ENCODE peak calls at places on chromosome 10, in ten cellular contexts. M is pancreas, S is fibroblast of lung, N is transverse colon, F is cardiac fibroblast, W is fibroblast of mammary gland, P is AG10803, G is GM06990, T is kidney epithelial cell, J is lower leg skin. D is an unnamed sample.

GRCh38 chr10:92993671-92994304 is 66.8 kb upstream of the CYP26C1 start:
- DNase-seq in M (no peak), S (peak; percentile 11), N (no peak), F (no peak), W (no peak), P (no peak), G (no peak), T (no peak), J (no peak), D (no peak)

GRCh38 chr10:87177-88080 is 38.3 kb upstream of the TUBB8 start:
- DNase-seq in M (no peak), S (no peak), N (no peak), F (no peak), W (no peak), P (no peak), G (no peak), T (no peak), J (no peak), D (no peak)

GRCh38 chr10:130138479-130138866 is 2.3 kb downstream of the GLRX3 start:
- DNase-seq in M (no peak), S (peak; percentile 66), N (no peak), F (peak; percentile 74), W (peak; percentile 76), P (peak; percentile 29), G (no peak), T (peak; percentile 72), J (no peak), D (peak; percentile 74)

GRCh38 chr10:121597504-121598241 is 571 bp downstream of the FGFR2 start:
- DNase-seq in M (peak; percentile 39), S (no peak), N (peak; percentile 20), F (peak; percentile 5), W (no peak), P (no peak), G (no peak), T (no peak), J (peak; percentile 87), D (peak; percentile 7)

GRCh38 chr10:75103881-75104686 is 7.4 kb upstream of the SAMD8 start:
- DNase-seq in M (no peak), S (no peak), N (no peak), F (no peak), W (no peak), P (no peak), G (no peak), T (no peak), J (peak; percentile 83), D (no peak)

GRCh38 chr10:32095116-32095733 is 39.0 kb upstream of the KIF5B start:
- DNase-seq in M (no peak), S (no peak), N (no peak), F (peak; percentile 7), W (peak; percentile 20), P (no peak), G (no peak), T (no peak), J (peak; percentile 63), D (no peak)

GRCh38 chr10:60877066-60877776 is 66.8 kb downstream of the RHOBTB1 start:
- DNase-seq in M (no peak), S (no peak), N (no peak), F (no peak), W (no peak), P (no peak), G (no peak), T (no peak), J (no peak), D (no peak)

GRCh38 chr10:48792687-48793096 is 108.0 kb downstream of the WDFY4 start:
- DNase-seq in M (no peak), S (peak; percentile 87), N (no peak), F (peak; percentile 57), W (peak; percentile 77), P (peak; percentile 84), G (no peak), T (no peak), J (peak; percentile 63), D (peak; percentile 52)

GRCh38 chr10:21524526-21525366 is 736 bp downstream of the SKIDA1 start:
- DNase-seq in M (no peak), S (peak; percentile 68), N (no peak), F (peak; percentile 49), W (peak; percentile 57), P (peak; percentile 58), G (no peak), T (no peak), J (peak; percentile 82), D (peak; percentile 33)

GRCh38 chr10:44393834-44394547 is 9.1 kb upstream of the CXCL12 start:
- DNase-seq in M (no peak), S (no peak), N (no peak), F (no peak), W (no peak), P (no peak), G (no peak), T (no peak), J (peak; percentile 62), D (no peak)

GRCh38 chr10:14625210-14625621 is 149.5 kb downstream of the FAM107B start:
- DNase-seq in M (no peak), S (no peak), N (no peak), F (no peak), W (no peak), P (no peak), G (no peak), T (no peak), J (no peak), D (peak; percentile 14)

GRCh38 chr10:22477365-22478287 is 132.3 kb downstream of the SPAG6 start:
- DNase-seq in M (no peak), S (no peak), N (no peak), F (no peak), W (no peak), P (no peak), G (no peak), T (no peak), J (no peak), D (no peak)

GRCh38 chr10:56586391-56586790 is 225.3 kb upstream of the ZWINT start:
- DNase-seq in M (no peak), S (no peak), N (no peak), F (no peak), W (no peak), P (no peak), G (no peak), T (no peak), J (no peak), D (no peak)

GRCh38 chr10:8424555-8425201 is 370.2 kb downstream of the GATA3 start:
- DNase-seq in M (no peak), S (no peak), N (no peak), F (peak; percentile 4), W (no peak), P (no peak), G (no peak), T (no peak), J (no peak), D (no peak)

GRCh38 chr10:606767-607544 is 82.5 kb downstream of the DIP2C start:
- DNase-seq in M (no peak), S (peak; percentile 80), N (no peak), F (no peak), W (no peak), P (peak; percentile 50), G (no peak), T (no peak), J (no peak), D (no peak)

GRCh38 chr10:90318659-90319058 is 539.2 kb downstream of the HTR7 start:
- DNase-seq in M (no peak), S (no peak), N (no peak), F (no peak), W (no peak), P (no peak), G (no peak), T (no peak), J (no peak), D (no peak)

GRCh38 chr10:26481914-26482550 is 43.9 kb downstream of the APBB1IP start:
- DNase-seq in M (no peak), S (no peak), N (peak; percentile 18), F (no peak), W (no peak), P (no peak), G (no peak), T (no peak), J (no peak), D (no peak)
- H3K4me3 ChIP-seq in M (no peak overlapping the region), S (no peak overlapping the region), N (no peak overlapping the region), F (no peak overlapping the region), W (no peak overlapping the region), P (no peak overlapping the region), G (peak overlapping the region; percentile 39), T (no peak overlapping the region), J (no peak overlapping the region), D (no peak overlapping the region)

DNA sequence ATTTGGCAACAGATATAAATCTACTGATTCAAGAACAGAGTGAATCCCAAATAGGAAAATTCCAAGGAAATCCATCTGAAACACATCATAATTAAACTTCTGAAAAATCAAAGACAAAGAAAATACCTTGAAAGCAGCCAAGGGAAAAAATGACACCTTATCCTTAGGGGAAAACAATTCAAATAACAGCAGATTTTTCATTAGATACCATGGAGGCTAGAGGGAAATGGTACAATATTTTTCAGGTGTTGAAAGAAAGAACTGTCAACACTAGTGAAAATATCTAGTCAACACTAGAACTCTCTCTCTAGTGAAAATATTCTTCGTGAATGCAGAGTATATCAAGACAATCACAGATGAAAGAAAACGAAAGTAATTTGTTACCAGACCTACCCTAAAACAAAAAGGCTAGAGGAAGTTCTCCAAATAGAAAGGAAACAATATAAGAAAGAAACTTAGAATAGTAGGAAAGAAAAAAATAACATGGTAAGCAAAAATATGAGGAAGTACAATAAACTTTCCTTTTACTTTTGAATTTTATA is 5.7 kb upstream of the FAM241B start:
- DNase-seq in M (no peak), S (no peak), N (no peak), F (no peak), W (no peak), P (no peak), G (no peak), T (no peak), J (no peak), D (no peak)
- H3K4me3 ChIP-seq in M (no peak overlapping the region), S (no peak overlapping the region), N (no peak overlapping the region), F (no peak overlapping the region), W (no peak overlapping the region), P (no peak overlapping the region), G (no peak overlapping the region), T (no peak overlapping the region), J (no peak overlapping the region), D (no peak overlapping the region)

DNA sequence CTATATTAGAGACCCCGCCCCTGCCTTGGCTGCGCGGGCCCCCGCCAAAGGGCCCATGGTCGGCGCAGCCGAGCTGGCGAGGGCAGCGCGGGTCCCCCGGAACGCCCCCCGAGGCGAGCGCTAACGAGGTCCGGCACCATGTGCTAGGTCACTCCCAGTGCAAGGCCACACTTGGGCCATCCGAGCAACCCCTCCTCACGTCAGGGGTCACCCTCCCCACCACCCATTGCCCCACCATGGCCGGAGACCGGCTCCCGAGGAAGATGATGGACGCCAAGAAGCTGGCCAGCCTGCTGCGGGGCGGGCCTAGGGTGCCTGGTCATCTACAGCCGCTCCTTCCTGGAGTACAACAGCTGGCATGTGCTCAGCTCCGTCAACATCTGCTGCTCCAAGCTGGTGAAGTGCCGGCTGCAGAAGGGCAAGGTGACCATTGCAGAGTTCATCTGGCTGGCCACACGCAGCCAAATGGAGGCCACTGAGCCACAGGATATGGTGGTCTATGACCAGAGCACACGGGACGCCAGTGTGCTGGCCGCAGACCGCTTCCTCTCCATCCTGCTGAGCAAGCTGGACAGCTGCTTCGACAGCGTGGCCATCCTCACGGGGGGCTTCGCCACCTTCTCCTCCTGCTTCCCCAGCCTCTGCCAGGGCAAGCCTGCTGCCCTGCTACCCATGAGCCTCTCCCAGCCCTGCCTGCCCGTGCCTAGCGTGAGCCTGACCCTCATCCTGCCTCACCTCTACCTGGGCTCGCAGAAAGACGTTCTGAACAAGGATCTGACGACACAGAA is 12.4 kb upstream of the SEC24C start:
- DNase-seq in M (peak; percentile 54), S (no peak), N (no peak), F (no peak), W (no peak), P (no peak), G (no peak), T (no peak), J (no peak), D (no peak)
- H3K4me3 ChIP-seq in M (peak overlapping the region; percentile 80), S (peak overlapping the region; percentile 75), N (peak overlapping the region; percentile 76), F (peak overlapping the region; percentile 91), W (no peak overlapping the region), P (no peak overlapping the region), G (no peak overlapping the region), T (no peak overlapping the region), J (no peak overlapping the region), D (peak overlapping the region; percentile 2)

GRCh38 chr10:12727832-12728215 is 273.7 kb downstream of the CCDC3 start:
- DNase-seq in M (no peak), S (peak; percentile 73), N (peak; percentile 60), F (no peak), W (no peak), P (no peak), G (no peak), T (no peak), J (no peak), D (no peak)
- H3K4me3 ChIP-seq in M (no peak overlapping the region), S (no peak overlapping the region), N (no peak overlapping the region), F (no peak overlapping the region), W (no peak overlapping the region), P (no peak overlapping the region), G (no peak overlapping the region), T (no peak overlapping the region), J (no peak overlapping the region), D (no peak overlapping the region)